ENCODE peak calls at places on chromosomes 6 and 20, in four cellular contexts. V is mucosa of descending colon, B is GM23338, Q is HepG2. H is an unnamed sample. For H3K4me1, the result is how much of the 10 kb centered on the place peaks cover.

GRCh38 chr20:51526105-51526470 is 16.4 kb downstream of the NFATC2 start:
- DNase-seq in V (no peak), B (no peak), Q (no peak), H (no peak)

GRCh38 chr6:27753668-27754407 is 158.4 kb downstream of the OR2B2 start:
- DNase-seq in V (peak), B (peak), Q (peak), H (peak)

GRCh38 chr6:55046869-55047422 is 127.4 kb upstream of the HCRTR2 start:
- DNase-seq in V (no peak), B (peak), Q (no peak), H (no peak)

GRCh38 chr6:169640347-169640972 is 61.4 kb downstream of the WDR27 start:
- DNase-seq in V (no peak), B (no peak), Q (no peak), H (no peak)

GRCh38 chr6:32883789-32884188 is 29.8 kb downstream of the PSMB9 start:
- DNase-seq in V (no peak), B (peak), Q (no peak), H (no peak)

GRCh38 chr20:57189713-57190112 is 76.7 kb downstream of the BMP7 start:
- DNase-seq in V (no peak), B (no peak), Q (no peak), H (no peak)

GRCh38 chr20:46253391-46253790 is 54.9 kb downstream of the CDH22 start:
- DNase-seq in V (no peak), B (peak), Q (peak), H (no peak)

GRCh38 chr20:19552144-19552895 is 205.7 kb upstream of the RIN2 start:
- DNase-seq in V (no peak), B (peak), Q (peak), H (no peak)

GRCh38 chr20:56411759-56412472 is at the start of gene CASS4:
- DNase-seq in V (no peak), B (no peak), Q (peak), H (no peak)

GRCh38 chr6:150465610-150466009 is 96.8 kb downstream of the IYD start:
- DNase-seq in V (no peak), B (no peak), Q (no peak), H (no peak)

GRCh38 chr20:57451759-57452661 is 60.8 kb downstream of the RBM38 start:
- DNase-seq in V (no peak), B (no peak), Q (no peak), H (no peak)

GRCh38 chr20:38883081-38883980 is 42.9 kb upstream of the FAM83D start:
- DNase-seq in V (no peak), B (no peak), Q (no peak), H (no peak)

GRCh38 chr20:58740356-58741308 is 48.0 kb downstream of the NPEPL1 start:
- DNase-seq in V (no peak), B (no peak), Q (no peak), H (no peak)

GRCh38 chr6:16196260-16196914 is 42.0 kb upstream of the GMPR start:
- DNase-seq in V (no peak), B (no peak), Q (no peak), H (no peak)

GRCh38 chr6:33813960-33814662 is 10.3 kb upstream of the MLN start:
- DNase-seq in V (peak), B (no peak), Q (no peak), H (no peak)

GRCh38 chr20:29878777-29879442 is 1378.6 kb upstream of the DEFB115 start:
- DNase-seq in V (peak), B (no peak), Q (no peak), H (peak)

GRCh38 chr6:17354700-17355403 is 38.5 kb upstream of the CAP2 start:
- DNase-seq in V (no peak), B (no peak), Q (peak), H (no peak)

GRCh38 chr20:10674684-10675455 is 1.1 kb upstream of the JAG1 start:
- DNase-seq in V (peak), B (peak), Q (peak), H (peak)

GRCh38 chr20:51190783-51191180 is 167.9 kb upstream of the KCNG1 start:
- DNase-seq in V (no peak), B (no peak), Q (no peak), H (no peak)

GRCh38 chr6:122385857-122386256 is 13.6 kb upstream of the HSF2 start:
- DNase-seq in V (no peak), B (no peak), Q (no peak), H (no peak)

GRCh38 chr6:18388252-18388651 is 1.1 kb downstream of the RNF144B start:
- DNase-seq in V (no peak), B (no peak), Q (no peak), H (no peak)

GRCh38 chr6:11066505-11067347 is 22.6 kb upstream of the ELOVL2 start:
- DNase-seq in V (no peak), B (no peak), Q (peak), H (no peak)

GRCh38 chr20:63059684-63060056 is 52.9 kb upstream of the BHLHE23 start:
- DNase-seq in V (peak), B (no peak), Q (no peak), H (peak)

GRCh38 chr6:36679043-36679821 is 718 bp downstream of the CDKN1A start:
- DNase-seq in V (peak), B (peak), Q (peak), H (peak)

GRCh38 chr6:34021001-34021838 is 124.7 kb downstream of the GRM4 start:
- DNase-seq in V (no peak), B (no peak), Q (no peak), H (no peak)

DNA sequence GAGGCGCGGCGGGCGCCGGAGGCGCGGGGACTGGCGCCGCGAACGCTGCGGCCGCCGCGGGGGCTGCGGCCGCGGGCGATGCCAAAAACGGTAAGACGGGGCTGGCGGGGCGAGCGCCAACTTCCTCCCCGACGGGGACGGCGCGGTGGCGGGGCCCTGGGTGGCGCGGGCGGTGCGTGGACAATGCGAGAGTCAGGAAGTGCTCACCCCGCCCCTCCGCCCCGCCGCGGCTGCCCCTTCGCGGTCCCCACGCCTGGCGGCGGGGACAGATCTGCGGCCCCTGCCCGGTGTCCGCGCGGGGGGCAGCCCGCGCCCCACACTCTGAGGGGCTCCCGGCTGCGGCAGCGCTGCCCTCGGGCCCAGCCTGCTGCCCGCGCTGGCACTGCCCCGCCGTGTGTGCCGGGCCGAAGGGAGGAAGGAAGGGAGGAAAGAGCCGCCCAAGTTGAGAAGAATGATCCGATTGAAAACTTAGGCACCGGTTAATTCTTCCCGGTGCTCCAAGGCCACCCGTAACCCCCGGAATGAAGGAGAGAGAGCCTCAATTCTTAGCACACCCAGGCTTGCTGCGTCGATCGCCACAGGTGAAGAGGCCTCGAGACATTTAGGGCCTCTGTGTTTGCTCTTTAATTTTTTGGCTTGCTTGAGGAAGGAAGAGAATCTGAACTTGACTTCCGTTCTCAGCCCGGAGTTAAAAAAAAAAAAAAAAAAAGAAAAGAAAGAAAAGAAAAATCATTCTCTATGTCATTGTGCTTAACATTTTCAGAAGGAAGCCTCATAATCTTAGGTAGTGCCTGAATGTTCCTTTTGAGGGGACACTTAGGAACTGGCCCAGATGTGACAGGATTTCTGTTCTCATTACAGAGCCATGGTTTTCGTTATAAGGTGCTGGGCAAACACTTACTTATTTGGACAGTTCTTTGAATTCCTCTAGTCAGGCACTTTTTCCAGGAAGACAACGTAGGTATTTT is 982 bp downstream of the HECA start:
- DNase-seq in V (peak), B (peak), Q (no peak), H (peak)
- H3K4me1 ChIP-seq in V (under half), B (under half), Q (under half), H (under half)

DNA sequence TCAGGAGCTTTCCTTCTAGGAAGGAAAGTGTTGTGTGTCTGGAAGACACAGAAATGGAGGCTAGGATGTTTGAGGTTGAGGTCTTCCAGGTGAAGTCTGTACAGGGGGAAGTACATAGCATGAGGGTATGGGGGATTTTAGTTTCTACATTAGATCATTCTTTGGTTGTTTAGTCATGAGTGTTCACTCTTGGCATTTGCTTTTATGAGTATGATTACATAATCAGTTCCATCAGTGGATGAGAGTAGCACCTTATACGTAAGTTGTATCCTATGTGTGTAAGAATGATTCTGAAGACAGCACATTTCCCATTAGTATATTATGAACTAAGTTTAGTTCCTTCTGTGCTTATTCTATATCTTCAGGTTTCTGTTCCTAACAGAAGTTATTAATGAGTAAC is 1.9 kb downstream of the CDYL start:
- DNase-seq in V (no peak), B (no peak), Q (no peak), H (no peak)
- H3K4me1 ChIP-seq in V (under half), B (under half), Q (under half), H (under half)

DNA sequence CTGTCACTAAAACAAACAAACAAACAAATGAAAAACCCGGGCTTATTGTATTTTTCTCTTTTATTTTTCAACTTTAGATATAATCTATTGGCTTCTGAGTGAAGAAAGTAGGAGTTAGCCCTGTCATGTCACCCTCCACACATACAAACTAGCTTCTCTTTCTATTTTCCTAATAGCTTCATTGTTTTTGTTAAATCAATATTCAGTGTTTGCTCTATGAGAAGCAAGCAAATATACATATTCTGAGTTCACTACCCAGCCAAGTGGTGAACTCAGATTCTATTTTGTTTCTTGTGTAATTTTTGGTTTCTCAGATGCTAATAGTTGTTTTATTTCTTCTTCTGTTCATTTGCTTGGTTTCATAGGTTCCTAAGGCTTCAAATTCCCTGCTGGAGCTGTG is 66.4 kb downstream of the SNRNP48 start:
- DNase-seq in V (no peak), B (no peak), Q (peak), H (no peak)
- H3K4me1 ChIP-seq in V (under half), B (under half), Q (under half), H (under half)

DNA sequence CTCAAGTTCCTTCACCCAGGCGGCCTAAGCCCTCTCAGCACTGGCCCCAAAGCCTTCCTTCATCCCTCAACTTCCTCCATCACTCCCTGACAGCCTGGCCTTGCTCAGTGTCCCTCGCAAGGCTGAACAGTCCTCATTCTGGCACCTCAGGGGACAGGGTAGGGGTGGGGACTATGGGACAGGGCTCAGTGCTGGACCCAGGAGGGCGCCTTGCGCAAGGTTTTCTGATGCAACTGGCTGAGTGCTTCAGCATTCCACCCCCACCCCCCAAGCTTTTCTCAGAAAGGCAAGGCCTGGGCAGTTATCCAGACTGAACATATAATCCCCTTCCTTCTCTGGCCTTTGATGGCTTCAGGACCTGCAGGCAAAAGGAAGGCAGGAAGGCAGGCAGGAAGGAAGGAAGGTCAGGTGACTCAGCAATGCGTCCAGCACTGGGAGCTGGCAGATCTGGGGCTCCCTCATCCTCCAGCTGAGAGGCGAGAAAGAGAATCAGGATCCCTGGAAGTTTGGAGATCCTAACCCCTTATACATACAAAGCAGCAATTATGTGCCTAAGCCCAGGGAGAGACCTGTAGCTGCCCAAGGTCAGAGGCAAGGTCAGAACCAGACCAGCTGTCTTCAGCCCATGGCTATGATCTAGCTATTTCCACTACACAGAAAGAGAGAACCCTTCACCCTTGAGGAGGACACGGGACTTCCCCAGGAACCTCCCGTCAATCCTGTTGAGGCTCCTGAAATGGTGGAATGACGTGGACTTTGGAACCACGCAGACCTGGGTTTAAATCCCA is 8.6 kb upstream of the TRIB3 start:
- DNase-seq in V (peak), B (no peak), Q (peak), H (peak)
- H3K4me1 ChIP-seq in V (under half), B (under half), Q (half or more), H (under half)

GRCh38 chr6:108587258-108588059 is 26.7 kb downstream of the FOXO3 start:
- DNase-seq in V (no peak), B (no peak), Q (peak), H (no peak)
- H3K4me1 ChIP-seq in V (half or more), B (half or more), Q (half or more), H (under half)

DNA sequence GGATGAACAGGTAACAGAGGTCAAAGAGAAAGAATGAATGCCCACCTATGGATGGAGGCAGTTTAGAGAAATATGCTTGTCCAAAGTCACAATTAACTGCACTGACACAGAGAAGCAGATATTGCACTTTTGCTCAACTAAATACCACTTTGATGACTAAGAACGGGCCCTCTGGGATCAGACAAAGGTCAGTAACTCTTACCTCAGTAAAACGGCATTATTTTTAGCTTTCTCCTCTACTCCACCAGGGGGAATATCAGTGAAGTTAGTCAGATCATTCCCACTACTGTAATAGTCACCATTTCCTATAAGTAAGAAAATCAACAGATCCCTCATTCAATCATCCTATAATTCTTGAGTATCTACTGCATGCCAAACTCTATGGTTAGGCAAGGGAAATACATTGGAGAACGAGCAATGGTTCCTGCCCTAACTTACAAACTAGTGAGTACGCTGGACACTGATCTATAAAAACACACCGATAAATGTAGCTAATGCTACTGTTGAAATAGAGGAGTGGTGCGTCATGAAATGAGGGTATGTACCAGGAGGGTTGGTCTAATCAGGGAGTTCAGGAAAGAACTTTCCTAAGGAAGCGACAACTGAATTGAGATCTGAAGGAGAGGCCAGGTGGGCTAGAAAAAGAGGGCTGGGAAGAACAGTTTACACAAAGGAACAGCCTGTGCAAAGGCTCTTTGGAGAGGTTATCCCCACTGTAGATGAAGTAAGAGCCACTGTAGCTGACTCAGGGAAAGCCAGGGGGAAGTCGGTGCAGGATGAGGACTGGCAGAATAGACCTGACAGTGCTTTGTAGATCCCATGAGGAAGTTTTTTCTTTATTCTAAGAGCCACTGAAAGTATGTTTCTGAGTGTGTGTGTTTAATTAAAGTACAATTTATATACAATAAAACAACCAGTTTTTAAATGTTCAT is 9.2 kb downstream of the ECI2 start:
- DNase-seq in V (no peak), B (peak), Q (peak), H (no peak)
- H3K4me1 ChIP-seq in V (under half), B (under half), Q (under half), H (under half)

H was measured in right lobe of liver.